ENCODE peak calls at places on chromosomes 1 and 21, in five cellular contexts. B is endothelial cell, H is AG10803, G is adrenal gland, E is brain microvascular endothelial cell. O is an unnamed sample.

GRCh38 chr1:211280910-211281309 is 21.7 kb downstream of the RCOR3 start:
- DNase-seq in E (no peak), H (no peak), G (no peak), B (no peak), O (no peak)

GRCh38 chr1:197692965-197693364 is 82.3 kb downstream of the DENND1B start:
- DNase-seq in H (peak; percentile 47), G (no peak), B (no peak), E (no peak), O (peak; percentile 46)

GRCh38 chr1:145891143-145891542 is 5.5 kb upstream of the ANKRD35 start:
- DNase-seq in G (no peak), H (no peak), B (no peak), E (peak; percentile 42), O (no peak)

GRCh38 chr1:62725255-62725654 is 37.1 kb upstream of the DOCK7 start:
- DNase-seq in H (peak; percentile 94), E (peak; percentile 20), G (no peak), B (no peak), O (peak; percentile 67)

GRCh38 chr1:208008534-208008933 is 97.6 kb upstream of the CD34 start:
- DNase-seq in G (no peak), H (no peak), E (no peak), B (no peak), O (no peak)

GRCh38 chr1:165481820-165482532 is 37.0 kb upstream of the RXRG start:
- DNase-seq in B (no peak), G (no peak), H (peak; percentile 82), E (peak; percentile 81), O (peak; percentile 82)

GRCh38 chr21:35616090-35616489 is 444.2 kb downstream of the SETD4 start:
- DNase-seq in E (peak; percentile 49), G (no peak), B (no peak), H (peak; percentile 75), O (peak; percentile 41)

GRCh38 chr1:244054924-244055263 is 3.8 kb downstream of the ZBTB18 start:
- DNase-seq in B (no peak), H (no peak), E (no peak), G (no peak), O (no peak)

GRCh38 chr1:1754051-1754815 is 24.0 kb downstream of the NADK start:
- DNase-seq in G (peak; percentile 26), B (no peak), H (no peak), E (no peak), O (no peak)

DNA sequence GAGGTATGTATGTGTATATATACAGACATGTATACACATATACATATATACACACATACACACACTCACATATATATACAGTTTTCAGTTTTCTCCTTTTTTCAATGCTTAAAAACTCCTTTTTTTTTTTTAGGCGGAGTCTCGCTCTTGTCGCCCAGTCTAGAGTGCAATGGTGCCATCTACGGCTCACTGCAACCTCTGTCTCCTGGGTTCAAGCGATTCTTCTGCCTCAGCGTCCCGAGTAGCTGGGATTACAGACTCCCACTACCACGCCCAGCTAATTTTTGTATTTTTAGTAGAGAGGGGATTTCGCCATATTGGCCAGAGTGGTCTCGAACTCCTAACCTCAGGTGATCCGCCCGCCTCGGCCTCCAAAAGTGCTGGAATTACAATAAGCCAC is 27.0 kb downstream of the STYXL2 start:
- DNase-seq in G (no peak), E (no peak), H (no peak), B (no peak), O (no peak)
- TF ChIP-seq CTCF in G (no peak), E (no peak), H (no peak), B (no peak), O (no peak)

GRCh38 chr1:110393691-110394564 is 3.1 kb upstream of the SLC16A4 start:
- DNase-seq in G (no peak), H (peak; percentile 85), E (peak; percentile 79), B (no peak), O (peak; percentile 91)
- TF ChIP-seq CTCF in G (no peak), H (no peak), E (no peak), B (no peak), O (no peak)

GRCh38 chr1:54982739-54983138 is 2.3 kb downstream of the TMEM61 start:
- DNase-seq in G (no peak), E (no peak), B (no peak), H (no peak), O (no peak)
- TF ChIP-seq CTCF in G (peak; percentile 7), E (no peak), B (no peak), H (no peak), O (peak; percentile 41)

GRCh38 chr1:16918371-16918770 is 3.4 kb upstream of the CROCC start:
- DNase-seq in G (no peak), B (no peak), E (no peak), H (no peak), O (no peak)

GRCh38 chr1:16907870-16908758 is 12.3 kb downstream of the RNU1-2 start:
- DNase-seq in H (no peak), B (no peak), E (no peak), G (peak; percentile 16), O (no peak)

GRCh38 chr1:16915627-16915973 is 6.1 kb upstream of the CROCC start:
- DNase-seq in G (no peak), H (no peak), B (no peak), E (no peak), O (no peak)

GRCh38 chr1:16913616-16913865 is 8.2 kb upstream of the CROCC start:
- DNase-seq in H (no peak), G (no peak), E (no peak), B (no peak), O (no peak)

DNA sequence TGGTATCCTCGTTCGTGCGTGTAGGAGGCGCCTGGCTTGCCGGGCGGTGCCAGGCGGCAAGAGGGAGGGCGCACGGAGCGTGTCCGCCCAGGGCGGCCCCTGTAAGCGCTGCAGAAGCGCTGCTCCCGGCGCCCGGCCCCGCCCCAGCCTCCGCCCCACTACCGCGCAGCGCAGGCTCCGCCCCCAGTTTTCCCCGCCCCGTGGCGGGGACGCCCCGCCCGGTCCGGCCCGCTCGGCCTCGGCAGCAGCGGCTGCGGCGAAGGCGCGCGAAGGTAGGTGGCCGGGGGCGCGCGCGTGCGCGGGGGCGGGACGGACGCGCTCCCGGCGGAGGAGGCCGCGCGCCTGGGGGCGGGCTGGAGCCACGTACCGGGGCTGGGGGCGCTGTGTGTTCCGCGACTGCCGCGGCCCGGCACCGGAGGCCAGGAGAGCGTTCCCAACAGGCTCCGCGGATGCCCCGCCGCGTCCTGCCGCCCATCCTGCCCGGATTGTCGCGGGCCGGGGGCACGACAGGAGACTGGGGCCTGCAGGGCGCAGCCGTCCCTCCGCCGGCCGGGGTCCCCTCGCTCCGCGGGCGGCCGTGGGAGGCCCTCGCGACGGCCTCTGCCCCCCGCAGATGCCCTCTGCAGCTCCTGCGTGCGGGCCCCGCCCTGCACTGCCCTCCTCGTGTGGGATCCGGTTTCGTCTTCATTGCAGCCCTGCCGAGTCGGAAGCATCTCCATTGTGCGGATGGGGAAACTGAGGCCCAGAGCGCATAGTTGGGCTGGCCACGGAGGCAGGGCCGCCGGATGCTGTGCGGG is 7.7 kb upstream of the CROCC start:
- DNase-seq in G (peak; percentile 92), H (peak; percentile 95), B (peak; percentile 100), E (peak; percentile 87), O (peak; percentile 85)
- TF ChIP-seq CTCF in G (no peak), H (no peak), B (no peak), E (no peak), O (peak; percentile 24)

GRCh38 chr1:156947818-156948525 is 27.5 kb downstream of the LRRC71 start:
- DNase-seq in H (no peak), B (no peak), E (no peak), G (no peak), O (no peak)

GRCh38 chr1:156949127-156949526 is 28.7 kb downstream of the LRRC71 start:
- DNase-seq in H (no peak), B (no peak), G (no peak), E (no peak), O (no peak)

GRCh38 chr1:156945881-156946661 is 25.6 kb downstream of the LRRC71 start:
- DNase-seq in E (no peak), B (no peak), G (no peak), H (no peak), O (no peak)

GRCh38 chr1:156947127-156947526 is 26.7 kb downstream of the LRRC71 start:
- DNase-seq in B (no peak), G (no peak), E (no peak), H (no peak), O (no peak)

GRCh38 chr1:156948708-156949107 is 28.3 kb downstream of the LRRC71 start:
- DNase-seq in E (no peak), H (no peak), B (no peak), G (no peak), O (no peak)
- TF ChIP-seq CTCF in E (peak; percentile 61), H (no peak), B (peak; percentile 46), G (no peak), O (peak; percentile 68)

DNA sequence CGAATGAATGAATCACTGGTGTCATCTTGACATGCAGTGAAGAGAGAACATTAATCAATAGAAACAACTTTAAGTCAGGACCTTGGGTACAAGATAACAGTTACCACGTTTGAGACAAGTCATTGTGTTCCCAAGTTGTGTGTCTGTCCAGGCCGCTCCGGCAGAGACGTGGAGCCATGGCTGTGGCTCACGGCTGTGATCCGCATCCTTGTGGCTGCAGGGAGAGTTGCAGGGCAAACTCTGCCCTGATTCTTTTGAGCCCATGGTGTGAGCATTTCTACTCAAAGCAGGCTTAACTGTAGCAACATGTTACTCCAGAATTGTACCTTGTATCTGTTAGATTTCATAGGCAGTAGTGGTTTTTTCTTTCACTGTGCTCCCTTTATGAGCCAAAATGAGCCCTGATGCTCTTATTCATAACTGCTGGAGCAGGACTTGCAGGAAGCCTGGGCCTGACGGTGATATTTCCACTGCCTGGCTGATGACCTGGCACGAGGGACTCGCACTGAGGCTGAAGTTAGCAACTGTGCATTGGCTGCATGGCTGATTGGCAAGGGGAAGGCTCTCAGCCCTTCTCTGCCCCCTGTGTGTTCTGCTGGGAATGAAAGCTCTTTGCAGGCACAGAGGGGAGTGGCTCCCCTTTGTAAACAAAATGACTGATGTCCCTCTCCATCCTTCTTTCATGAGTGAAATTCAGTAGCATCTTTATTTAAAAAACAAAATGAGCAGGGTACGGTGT is 465.3 kb downstream of the AJAP1 start:
- DNase-seq in H (no peak), G (peak; percentile 65), B (peak; percentile 29), E (no peak), O (no peak)
- TF ChIP-seq CTCF in H (no peak), G (peak; percentile 50), B (peak; percentile 33), E (no peak), O (no peak)